ENCODE peak calls at places on chromosome 14, in six cellular contexts. One of them, this sample, is unnamed.

GRCh38 chr14:102901633-102902032 is 20.8 kb upstream of the AMN start:
- DNase-seq in neural progenitor cell: no peak
- DNase-seq in H9: no peak
- DNase-seq in mucosa of descending colon: no peak
- DNase-seq in BJ: no peak
- DNase-seq in B cell: peak
- DNase-seq in this sample: no peak

GRCh38 chr14:98634043-98634820 is 637.8 kb downstream of the BCL11B start:
- DNase-seq in neural progenitor cell: peak
- DNase-seq in BJ: no peak
- DNase-seq in H9: no peak
- DNase-seq in B cell: no peak
- DNase-seq in mucosa of descending colon: no peak
- DNase-seq in this sample: no peak

GRCh38 chr14:75738192-75738591 is 77.1 kb downstream of the TTLL5 start:
- DNase-seq in BJ: no peak
- DNase-seq in B cell: no peak
- DNase-seq in H9: no peak
- DNase-seq in mucosa of descending colon: no peak
- DNase-seq in neural progenitor cell: no peak
- DNase-seq in this sample: no peak

GRCh38 chr14:76772300-76773187 is 11.3 kb downstream of the VASH1 start:
- DNase-seq in neural progenitor cell: peak
- DNase-seq in B cell: no peak
- DNase-seq in BJ: no peak
- DNase-seq in H9: peak
- DNase-seq in mucosa of descending colon: no peak
- DNase-seq in this sample: no peak

GRCh38 chr14:61434315-61434714 is 112.9 kb downstream of the PRKCH start:
- DNase-seq in mucosa of descending colon: no peak
- DNase-seq in BJ: no peak
- DNase-seq in H9: no peak
- DNase-seq in B cell: no peak
- DNase-seq in neural progenitor cell: no peak
- DNase-seq in this sample: no peak

GRCh38 chr14:50800032-50800431 is 30.9 kb downstream of the NIN start:
- DNase-seq in neural progenitor cell: no peak
- DNase-seq in BJ: peak
- DNase-seq in B cell: no peak
- DNase-seq in mucosa of descending colon: no peak
- DNase-seq in H9: no peak
- DNase-seq in this sample: no peak

GRCh38 chr14:33103489-33103888 is 164.8 kb downstream of the NPAS3 start:
- DNase-seq in neural progenitor cell: no peak
- DNase-seq in mucosa of descending colon: no peak
- DNase-seq in B cell: no peak
- DNase-seq in H9: no peak
- DNase-seq in BJ: no peak
- DNase-seq in this sample: no peak

GRCh38 chr14:89826581-89826980 is 127.9 kb downstream of the EFCAB11 start:
- DNase-seq in mucosa of descending colon: no peak
- DNase-seq in B cell: no peak
- DNase-seq in H9: no peak
- DNase-seq in BJ: no peak
- DNase-seq in neural progenitor cell: no peak
- DNase-seq in this sample: no peak

GRCh38 chr14:71586131-71586893 is 345.9 kb upstream of the RGS6 start:
- DNase-seq in mucosa of descending colon: no peak
- DNase-seq in H9: no peak
- DNase-seq in BJ: no peak
- DNase-seq in neural progenitor cell: peak
- DNase-seq in B cell: no peak
- DNase-seq in this sample: peak

GRCh38 chr14:81433378-81433777 is 33.3 kb upstream of the STON2 start:
- DNase-seq in H9: no peak
- DNase-seq in B cell: no peak
- DNase-seq in mucosa of descending colon: no peak
- DNase-seq in BJ: no peak
- DNase-seq in neural progenitor cell: no peak
- DNase-seq in this sample: no peak

GRCh38 chr14:34614638-34615037 is 15.3 kb downstream of the SNX6 start:
- DNase-seq in BJ: no peak
- DNase-seq in neural progenitor cell: no peak
- DNase-seq in mucosa of descending colon: no peak
- DNase-seq in B cell: no peak
- DNase-seq in H9: no peak
- DNase-seq in this sample: no peak

GRCh38 chr14:29806124-29806517 is 121.5 kb downstream of the PRKD1 start:
- DNase-seq in mucosa of descending colon: no peak
- DNase-seq in BJ: no peak
- DNase-seq in H9: no peak
- DNase-seq in B cell: no peak
- DNase-seq in neural progenitor cell: no peak
- DNase-seq in this sample: no peak

GRCh38 chr14:99728981-99729451 is 44.9 kb downstream of the CYP46A1 start:
- DNase-seq in B cell: peak
- DNase-seq in BJ: no peak
- DNase-seq in neural progenitor cell: peak
- DNase-seq in mucosa of descending colon: no peak
- DNase-seq in H9: no peak
- DNase-seq in this sample: no peak

GRCh38 chr14:61127099-61127498 is 146.1 kb downstream of the SLC38A6 start:
- DNase-seq in mucosa of descending colon: no peak
- DNase-seq in B cell: no peak
- DNase-seq in H9: no peak
- DNase-seq in BJ: no peak
- DNase-seq in neural progenitor cell: peak
- DNase-seq in this sample: no peak

GRCh38 chr14:32785585-32785984 is 153.1 kb upstream of the NPAS3 start:
- DNase-seq in neural progenitor cell: no peak
- DNase-seq in H9: no peak
- DNase-seq in BJ: no peak
- DNase-seq in mucosa of descending colon: no peak
- DNase-seq in B cell: no peak
- DNase-seq in this sample: no peak

GRCh38 chr14:103544627-103545218 is 15.7 kb downstream of the TRMT61A start:
- DNase-seq in mucosa of descending colon: no peak
- DNase-seq in BJ: no peak
- DNase-seq in neural progenitor cell: no peak
- DNase-seq in B cell: no peak
- DNase-seq in H9: no peak
- DNase-seq in this sample: no peak

GRCh38 chr14:61406670-61407069 is 85.3 kb downstream of the PRKCH start:
- DNase-seq in B cell: no peak
- DNase-seq in BJ: no peak
- DNase-seq in H9: no peak
- DNase-seq in neural progenitor cell: no peak
- DNase-seq in mucosa of descending colon: no peak
- DNase-seq in this sample: no peak

GRCh38 chr14:81517798-81518398 is 15.8 kb downstream of the SEL1L start:
- DNase-seq in BJ: no peak
- DNase-seq in H9: no peak
- DNase-seq in mucosa of descending colon: no peak
- DNase-seq in neural progenitor cell: no peak
- DNase-seq in B cell: no peak
- DNase-seq in this sample: no peak

GRCh38 chr14:39491134-39491541 is 58.9 kb upstream of the FBXO33 start:
- DNase-seq in B cell: no peak
- DNase-seq in BJ: no peak
- DNase-seq in neural progenitor cell: peak
- DNase-seq in mucosa of descending colon: no peak
- DNase-seq in H9: no peak
- DNase-seq in this sample: no peak

GRCh38 chr14:25090716-25091454 is 40.9 kb upstream of the STXBP6 start:
- DNase-seq in BJ: peak
- DNase-seq in B cell: no peak
- DNase-seq in mucosa of descending colon: peak
- DNase-seq in neural progenitor cell: no peak
- DNase-seq in H9: no peak
- DNase-seq in this sample: no peak

GRCh38 chr14:71588028-71588427 is 344.2 kb upstream of the RGS6 start:
- DNase-seq in neural progenitor cell: no peak
- DNase-seq in H9: no peak
- DNase-seq in BJ: no peak
- DNase-seq in mucosa of descending colon: no peak
- DNase-seq in B cell: no peak
- DNase-seq in this sample: peak

GRCh38 chr14:32507029-32507984 is 178.2 kb downstream of the AKAP6 start:
- DNase-seq in mucosa of descending colon: no peak
- DNase-seq in BJ: peak
- DNase-seq in H9: no peak
- DNase-seq in B cell: no peak
- DNase-seq in neural progenitor cell: no peak
- DNase-seq in this sample: peak

GRCh38 chr14:58919262-58919661 is 269.2 kb upstream of the DAAM1 start:
- DNase-seq in neural progenitor cell: peak
- DNase-seq in H9: no peak
- DNase-seq in B cell: no peak
- DNase-seq in BJ: no peak
- DNase-seq in mucosa of descending colon: no peak
- DNase-seq in this sample: no peak

GRCh38 chr14:29900609-29901350 is 26.9 kb downstream of the PRKD1 start:
- DNase-seq in H9: no peak
- DNase-seq in BJ: no peak
- DNase-seq in mucosa of descending colon: no peak
- DNase-seq in neural progenitor cell: no peak
- DNase-seq in B cell: no peak
- DNase-seq in this sample: no peak

GRCh38 chr14:100902295-100902694 is 1.2 kb downstream of the RTL1 start:
- DNase-seq in H9: peak
- DNase-seq in neural progenitor cell: peak
- DNase-seq in mucosa of descending colon: no peak
- DNase-seq in BJ: no peak
- DNase-seq in B cell: peak
- DNase-seq in this sample: no peak
- TF ChIP-seq CTCF in H9: peak
- TF ChIP-seq CTCF in neural progenitor cell: peak
- TF ChIP-seq CTCF in mucosa of descending colon: no peak
- TF ChIP-seq CTCF in BJ: no peak
- TF ChIP-seq CTCF in B cell: no peak
- TF ChIP-seq CTCF in this sample: no peak

DNA sequence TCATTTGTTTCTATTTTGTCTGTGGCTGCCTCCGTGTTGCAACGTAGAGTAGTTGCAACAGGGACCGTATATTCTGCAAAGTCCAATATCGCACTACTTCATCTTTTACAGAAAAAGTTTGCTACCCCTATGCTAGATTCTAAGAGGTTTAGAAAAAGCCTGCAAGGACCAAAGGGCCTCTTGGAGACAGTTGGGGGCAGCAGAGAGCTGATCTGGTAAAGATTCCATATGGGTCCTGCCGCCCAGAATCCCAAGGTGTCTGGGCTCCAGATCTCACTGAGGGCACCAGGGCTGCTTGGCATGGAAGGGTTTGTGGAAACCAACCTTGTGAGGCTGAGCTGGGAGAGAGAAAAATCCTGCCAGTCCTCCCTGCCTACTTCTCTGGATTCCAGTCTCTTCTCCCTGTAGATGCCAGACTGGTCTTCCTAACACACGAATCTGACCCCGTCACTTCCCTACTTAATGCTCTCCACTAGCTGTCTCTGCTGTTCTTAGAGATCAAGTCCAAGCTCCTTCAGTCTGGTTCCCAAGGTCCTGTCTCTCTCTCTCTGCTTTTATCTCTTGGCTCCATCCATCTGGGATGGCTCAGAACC is 74.6 kb downstream of the GLRX5 start:
- DNase-seq in BJ: no peak
- DNase-seq in mucosa of descending colon: no peak
- DNase-seq in B cell: no peak
- DNase-seq in H9: peak
- DNase-seq in neural progenitor cell: peak
- DNase-seq in this sample: no peak
- TF ChIP-seq CTCF in BJ: peak
- TF ChIP-seq CTCF in mucosa of descending colon: no peak
- TF ChIP-seq CTCF in B cell: peak
- TF ChIP-seq CTCF in H9: peak
- TF ChIP-seq CTCF in neural progenitor cell: peak
- TF ChIP-seq CTCF in this sample: peak

GRCh38 chr14:82626156-82627055 is 1092.8 kb upstream of the SEL1L start:
- DNase-seq in mucosa of descending colon: no peak
- DNase-seq in B cell: no peak
- DNase-seq in BJ: no peak
- DNase-seq in neural progenitor cell: no peak
- DNase-seq in H9: no peak
- DNase-seq in this sample: no peak

GRCh38 chr14:82621881-82622450 is 1088.3 kb upstream of the SEL1L start:
- DNase-seq in B cell: no peak
- DNase-seq in H9: peak
- DNase-seq in BJ: no peak
- DNase-seq in mucosa of descending colon: no peak
- DNase-seq in neural progenitor cell: no peak
- DNase-seq in this sample: no peak
- TF ChIP-seq CTCF in B cell: no peak
- TF ChIP-seq CTCF in H9: peak
- TF ChIP-seq CTCF in BJ: no peak
- TF ChIP-seq CTCF in mucosa of descending colon: no peak
- TF ChIP-seq CTCF in neural progenitor cell: peak
- TF ChIP-seq CTCF in this sample: no peak

GRCh38 chr14:92589213-92589852 is 75.8 kb downstream of the RIN3 start:
- DNase-seq in neural progenitor cell: peak
- DNase-seq in B cell: no peak
- DNase-seq in mucosa of descending colon: no peak
- DNase-seq in H9: no peak
- DNase-seq in BJ: no peak
- DNase-seq in this sample: no peak
- TF ChIP-seq CTCF in neural progenitor cell: peak
- TF ChIP-seq CTCF in B cell: peak
- TF ChIP-seq CTCF in mucosa of descending colon: no peak
- TF ChIP-seq CTCF in H9: peak
- TF ChIP-seq CTCF in BJ: peak
- TF ChIP-seq CTCF in this sample: peak

DNA sequence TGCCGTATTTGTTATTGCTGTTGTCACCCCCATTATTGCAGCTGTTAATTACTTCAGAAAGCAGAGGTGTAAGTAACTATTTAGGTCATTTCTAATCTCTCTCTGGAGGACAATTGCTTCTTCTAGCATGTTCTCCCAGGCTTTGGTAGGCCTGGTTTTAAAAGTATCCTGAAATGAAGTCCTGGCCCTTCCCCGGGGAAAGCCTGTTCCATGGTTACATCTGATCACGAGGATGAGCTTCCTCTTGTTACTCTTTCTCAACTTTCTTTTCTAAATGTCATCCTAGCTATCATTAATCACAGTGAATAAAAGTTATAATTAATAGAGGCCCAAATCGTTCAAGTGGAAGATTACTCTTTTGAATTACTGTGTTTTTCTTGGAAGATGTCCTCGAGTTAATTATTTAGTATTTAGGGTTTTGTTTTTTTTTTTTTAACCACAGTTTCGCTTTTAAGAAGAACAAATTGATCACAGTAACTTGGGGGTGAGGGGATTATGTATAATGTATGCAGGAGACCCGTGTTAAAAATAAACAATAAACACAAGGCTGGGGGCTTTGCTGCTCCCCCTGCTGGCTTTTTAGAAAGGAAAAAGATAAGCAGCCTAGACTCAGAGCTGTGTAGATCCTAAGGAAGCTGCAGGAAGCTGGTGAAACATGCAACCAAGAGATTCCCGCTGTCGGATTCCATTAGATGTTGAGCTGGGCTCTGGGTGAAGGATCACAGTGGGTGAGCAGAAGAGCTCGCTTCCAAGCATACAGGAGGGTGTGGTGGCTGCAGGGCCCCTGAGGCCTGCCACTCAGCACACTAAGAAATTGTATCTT is 420.1 kb downstream of the FUT8 start:
- DNase-seq in neural progenitor cell: peak
- DNase-seq in BJ: no peak
- DNase-seq in mucosa of descending colon: no peak
- DNase-seq in H9: no peak
- DNase-seq in B cell: no peak
- DNase-seq in this sample: no peak
- TF ChIP-seq CTCF in neural progenitor cell: peak
- TF ChIP-seq CTCF in BJ: peak
- TF ChIP-seq CTCF in mucosa of descending colon: no peak
- TF ChIP-seq CTCF in H9: peak
- TF ChIP-seq CTCF in B cell: no peak
- TF ChIP-seq CTCF in this sample: peak